ENCODE peak calls at places on chromosomes 6 and 20, in six cellular contexts. One of them, this sample, is unnamed.

GRCh38 chr6:111661541-111662041 is 55.9 kb upstream of the TRAF3IP2 start:
- DNase-seq in lower lobe of right lung: peak
- DNase-seq in psoas muscle: peak
- DNase-seq in RWPE1: no peak
- DNase-seq in CD8-positive, alpha-beta memory T cell: no peak
- DNase-seq in cardiac muscle cell: no peak
- DNase-seq in this sample: no peak

GRCh38 chr20:35004749-35005462 is 49.2 kb downstream of the MYH7B start:
- DNase-seq in cardiac muscle cell: no peak
- DNase-seq in psoas muscle: peak
- DNase-seq in CD8-positive, alpha-beta memory T cell: no peak
- DNase-seq in RWPE1: no peak
- DNase-seq in lower lobe of right lung: peak
- DNase-seq in this sample: no peak

GRCh38 chr6:145086197-145086596 is 649.1 kb downstream of the EPM2A start:
- DNase-seq in RWPE1: no peak
- DNase-seq in lower lobe of right lung: no peak
- DNase-seq in CD8-positive, alpha-beta memory T cell: no peak
- DNase-seq in cardiac muscle cell: peak
- DNase-seq in psoas muscle: no peak
- DNase-seq in this sample: no peak

GRCh38 chr6:11727995-11728961 is 50.3 kb downstream of the ADTRP start:
- DNase-seq in lower lobe of right lung: no peak
- DNase-seq in psoas muscle: no peak
- DNase-seq in cardiac muscle cell: no peak
- DNase-seq in RWPE1: no peak
- DNase-seq in CD8-positive, alpha-beta memory T cell: no peak
- DNase-seq in this sample: peak

GRCh38 chr6:170473226-170473789 is 79.8 kb downstream of the PSMB1 start:
- DNase-seq in psoas muscle: no peak
- DNase-seq in RWPE1: no peak
- DNase-seq in lower lobe of right lung: no peak
- DNase-seq in CD8-positive, alpha-beta memory T cell: no peak
- DNase-seq in cardiac muscle cell: no peak
- DNase-seq in this sample: no peak

GRCh38 chr6:45681860-45682488 is 304.2 kb upstream of the SUPT3H start:
- DNase-seq in RWPE1: no peak
- DNase-seq in CD8-positive, alpha-beta memory T cell: peak
- DNase-seq in psoas muscle: no peak
- DNase-seq in lower lobe of right lung: peak
- DNase-seq in cardiac muscle cell: peak
- DNase-seq in this sample: peak

GRCh38 chr6:88368071-88368787 is 202.1 kb upstream of the CNR1 start:
- DNase-seq in lower lobe of right lung: no peak
- DNase-seq in CD8-positive, alpha-beta memory T cell: no peak
- DNase-seq in psoas muscle: no peak
- DNase-seq in cardiac muscle cell: peak
- DNase-seq in RWPE1: peak
- DNase-seq in this sample: no peak

GRCh38 chr20:51404297-51405060 is 138.0 kb downstream of the NFATC2 start:
- DNase-seq in cardiac muscle cell: no peak
- DNase-seq in CD8-positive, alpha-beta memory T cell: peak
- DNase-seq in psoas muscle: no peak
- DNase-seq in lower lobe of right lung: no peak
- DNase-seq in RWPE1: no peak
- DNase-seq in this sample: peak

GRCh38 chr20:50434653-50435396 is 75.4 kb upstream of the PTPN1 start:
- DNase-seq in cardiac muscle cell: peak
- DNase-seq in lower lobe of right lung: no peak
- DNase-seq in CD8-positive, alpha-beta memory T cell: no peak
- DNase-seq in RWPE1: peak
- DNase-seq in psoas muscle: no peak
- DNase-seq in this sample: no peak

GRCh38 chr6:113526553-113526952 is 330.6 kb upstream of the MARCKS start:
- DNase-seq in lower lobe of right lung: no peak
- DNase-seq in RWPE1: peak
- DNase-seq in CD8-positive, alpha-beta memory T cell: no peak
- DNase-seq in psoas muscle: no peak
- DNase-seq in cardiac muscle cell: no peak
- DNase-seq in this sample: no peak

GRCh38 chr6:47749726-47750125 is 32.1 kb upstream of the OPN5 start:
- DNase-seq in cardiac muscle cell: no peak
- DNase-seq in RWPE1: no peak
- DNase-seq in psoas muscle: no peak
- DNase-seq in CD8-positive, alpha-beta memory T cell: no peak
- DNase-seq in lower lobe of right lung: no peak
- DNase-seq in this sample: no peak

GRCh38 chr6:12297363-12298016 is 7.3 kb downstream of the EDN1 start:
- DNase-seq in cardiac muscle cell: no peak
- DNase-seq in psoas muscle: no peak
- DNase-seq in RWPE1: no peak
- DNase-seq in lower lobe of right lung: no peak
- DNase-seq in CD8-positive, alpha-beta memory T cell: no peak
- DNase-seq in this sample: no peak

GRCh38 chr20:44479643-44480042 is 4.0 kb downstream of the TTPAL start:
- DNase-seq in CD8-positive, alpha-beta memory T cell: no peak
- DNase-seq in RWPE1: no peak
- DNase-seq in psoas muscle: no peak
- DNase-seq in cardiac muscle cell: no peak
- DNase-seq in lower lobe of right lung: no peak
- DNase-seq in this sample: no peak
- H3K27ac ChIP-seq in CD8-positive, alpha-beta memory T cell: no peak
- H3K27ac ChIP-seq in RWPE1: no peak
- H3K27ac ChIP-seq in psoas muscle: no peak
- H3K27ac ChIP-seq in cardiac muscle cell: no peak
- H3K27ac ChIP-seq in lower lobe of right lung: no peak
- H3K27ac ChIP-seq in this sample: no peak

DNA sequence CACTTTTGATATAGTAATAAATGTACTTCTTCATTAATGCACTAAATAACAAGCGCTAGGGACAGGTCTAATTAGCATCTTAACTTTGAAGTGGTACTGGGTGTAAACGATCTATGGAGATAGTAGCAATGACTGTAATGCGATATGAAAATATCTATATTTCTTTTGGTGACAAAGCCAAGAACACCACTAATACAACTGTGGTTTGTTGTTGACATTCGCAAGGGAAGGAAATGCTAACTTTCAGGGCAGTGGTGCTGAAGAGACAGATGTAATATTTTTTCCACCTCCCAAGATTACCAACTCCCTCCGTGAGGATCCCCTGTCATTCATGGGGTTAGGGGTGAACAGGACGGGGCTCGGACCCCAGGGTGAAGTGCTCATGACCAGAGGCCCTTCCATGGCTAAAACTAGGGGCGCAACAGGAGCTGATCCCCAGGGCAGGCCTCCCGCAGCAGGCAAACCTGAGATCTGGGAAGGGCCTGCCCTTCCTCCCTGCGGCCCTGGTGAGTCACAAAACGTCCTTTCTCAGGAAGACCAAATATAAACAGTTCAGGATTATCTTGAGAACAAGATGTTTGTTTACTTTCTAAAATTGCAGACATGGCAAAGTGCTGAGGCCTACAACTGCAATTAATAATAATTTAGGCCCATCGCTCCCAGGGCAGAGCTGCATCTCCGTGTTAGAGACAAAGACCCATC is 65.0 kb upstream of the TOX2 start:
- DNase-seq in RWPE1: peak
- DNase-seq in psoas muscle: no peak
- DNase-seq in lower lobe of right lung: no peak
- DNase-seq in CD8-positive, alpha-beta memory T cell: no peak
- DNase-seq in cardiac muscle cell: peak
- DNase-seq in this sample: no peak
- H3K27ac ChIP-seq in RWPE1: no peak
- H3K27ac ChIP-seq in psoas muscle: no peak
- H3K27ac ChIP-seq in lower lobe of right lung: peak
- H3K27ac ChIP-seq in CD8-positive, alpha-beta memory T cell: no peak
- H3K27ac ChIP-seq in cardiac muscle cell: no peak
- H3K27ac ChIP-seq in this sample: no peak

GRCh38 chr6:41705996-41706835 is 29.2 kb downstream of the TFEB start:
- DNase-seq in lower lobe of right lung: peak
- DNase-seq in RWPE1: peak
- DNase-seq in CD8-positive, alpha-beta memory T cell: peak
- DNase-seq in cardiac muscle cell: peak
- DNase-seq in psoas muscle: peak
- DNase-seq in this sample: peak

GRCh38 chr6:41706876-41707564 is 28.4 kb downstream of the TFEB start:
- DNase-seq in cardiac muscle cell: peak
- DNase-seq in lower lobe of right lung: no peak
- DNase-seq in psoas muscle: peak
- DNase-seq in RWPE1: no peak
- DNase-seq in CD8-positive, alpha-beta memory T cell: no peak
- DNase-seq in this sample: no peak

GRCh38 chr6:41704028-41704427 is 31.4 kb downstream of the TFEB start:
- DNase-seq in psoas muscle: no peak
- DNase-seq in RWPE1: no peak
- DNase-seq in lower lobe of right lung: no peak
- DNase-seq in CD8-positive, alpha-beta memory T cell: no peak
- DNase-seq in cardiac muscle cell: no peak
- DNase-seq in this sample: no peak

GRCh38 chr6:41704656-41705328 is 30.6 kb downstream of the TFEB start:
- DNase-seq in RWPE1: no peak
- DNase-seq in cardiac muscle cell: no peak
- DNase-seq in CD8-positive, alpha-beta memory T cell: no peak
- DNase-seq in lower lobe of right lung: no peak
- DNase-seq in psoas muscle: no peak
- DNase-seq in this sample: no peak

GRCh38 chr6:41705329-41705995 is 29.9 kb downstream of the TFEB start:
- DNase-seq in lower lobe of right lung: no peak
- DNase-seq in RWPE1: no peak
- DNase-seq in psoas muscle: no peak
- DNase-seq in cardiac muscle cell: no peak
- DNase-seq in CD8-positive, alpha-beta memory T cell: no peak
- DNase-seq in this sample: no peak
- H3K27ac ChIP-seq in lower lobe of right lung: peak
- H3K27ac ChIP-seq in RWPE1: peak
- H3K27ac ChIP-seq in psoas muscle: peak
- H3K27ac ChIP-seq in cardiac muscle cell: peak
- H3K27ac ChIP-seq in CD8-positive, alpha-beta memory T cell: no peak
- H3K27ac ChIP-seq in this sample: no peak

GRCh38 chr20:62640870-62641748 is 1.2 kb upstream of the SLCO4A1 start:
- DNase-seq in psoas muscle: no peak
- DNase-seq in RWPE1: no peak
- DNase-seq in CD8-positive, alpha-beta memory T cell: no peak
- DNase-seq in lower lobe of right lung: no peak
- DNase-seq in cardiac muscle cell: no peak
- DNase-seq in this sample: no peak
- H3K27ac ChIP-seq in psoas muscle: peak
- H3K27ac ChIP-seq in RWPE1: peak
- H3K27ac ChIP-seq in CD8-positive, alpha-beta memory T cell: peak
- H3K27ac ChIP-seq in lower lobe of right lung: peak
- H3K27ac ChIP-seq in cardiac muscle cell: no peak
- H3K27ac ChIP-seq in this sample: no peak

GRCh38 chr6:72950114-72950860 is 275.0 kb downstream of the KHDC1L start:
- DNase-seq in psoas muscle: no peak
- DNase-seq in RWPE1: peak
- DNase-seq in lower lobe of right lung: no peak
- DNase-seq in cardiac muscle cell: peak
- DNase-seq in CD8-positive, alpha-beta memory T cell: no peak
- DNase-seq in this sample: no peak
- H3K27ac ChIP-seq in psoas muscle: peak
- H3K27ac ChIP-seq in RWPE1: no peak
- H3K27ac ChIP-seq in lower lobe of right lung: no peak
- H3K27ac ChIP-seq in cardiac muscle cell: no peak
- H3K27ac ChIP-seq in CD8-positive, alpha-beta memory T cell: no peak
- H3K27ac ChIP-seq in this sample: no peak

DNA sequence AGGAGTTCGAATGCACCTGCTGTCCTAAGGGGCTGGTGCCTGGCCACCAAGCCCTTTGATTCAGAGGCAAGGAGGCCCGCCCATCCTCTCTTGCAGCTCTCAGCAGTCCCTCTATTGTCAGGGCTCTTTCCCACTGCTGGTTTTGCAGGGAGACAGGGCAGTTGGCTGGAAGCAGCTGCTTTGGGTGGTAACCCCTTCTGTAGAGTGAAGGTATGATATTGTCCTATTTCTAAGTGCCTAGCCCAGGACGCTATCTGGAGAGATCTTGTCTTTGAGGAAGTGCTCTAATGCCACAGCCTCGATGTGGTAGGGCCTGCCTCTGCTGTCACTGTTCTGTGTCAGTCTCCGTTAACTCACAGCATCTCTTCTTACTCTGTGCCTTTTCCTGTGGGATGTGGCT is 5.6 kb downstream of the PLCG1 start:
- DNase-seq in CD8-positive, alpha-beta memory T cell: peak
- DNase-seq in lower lobe of right lung: no peak
- DNase-seq in psoas muscle: no peak
- DNase-seq in RWPE1: no peak
- DNase-seq in cardiac muscle cell: no peak
- DNase-seq in this sample: peak
- H3K27ac ChIP-seq in CD8-positive, alpha-beta memory T cell: peak
- H3K27ac ChIP-seq in lower lobe of right lung: peak
- H3K27ac ChIP-seq in psoas muscle: no peak
- H3K27ac ChIP-seq in RWPE1: peak
- H3K27ac ChIP-seq in cardiac muscle cell: peak
- H3K27ac ChIP-seq in this sample: peak

DNA sequence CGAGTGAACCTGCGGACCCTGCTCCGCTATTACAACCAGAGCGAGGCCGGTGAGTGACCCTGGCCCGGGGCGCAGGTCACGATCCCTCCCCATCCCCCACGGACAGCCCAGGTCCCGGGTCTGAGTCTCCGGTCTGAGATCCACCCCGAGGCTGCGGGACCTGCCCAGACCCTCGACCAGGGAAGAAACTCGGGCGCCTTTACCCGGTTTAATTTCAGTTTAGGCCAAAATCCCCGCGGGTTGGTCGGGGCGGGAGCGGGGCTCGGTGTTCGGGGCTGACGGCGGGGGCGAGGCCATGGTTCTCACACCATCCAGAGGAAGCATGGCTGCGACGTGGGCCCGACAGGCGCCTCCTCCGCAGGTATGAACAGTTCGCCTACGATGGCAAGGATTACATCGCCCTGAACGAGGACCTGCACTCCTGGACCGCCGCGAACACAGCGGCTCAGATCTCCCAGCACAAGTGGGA is 46.9 kb upstream of the TRIM26 start:
- DNase-seq in CD8-positive, alpha-beta memory T cell: peak
- DNase-seq in RWPE1: no peak
- DNase-seq in lower lobe of right lung: peak
- DNase-seq in cardiac muscle cell: peak
- DNase-seq in psoas muscle: no peak
- DNase-seq in this sample: peak
- H3K27ac ChIP-seq in CD8-positive, alpha-beta memory T cell: peak
- H3K27ac ChIP-seq in RWPE1: no peak
- H3K27ac ChIP-seq in lower lobe of right lung: peak
- H3K27ac ChIP-seq in cardiac muscle cell: no peak
- H3K27ac ChIP-seq in psoas muscle: no peak
- H3K27ac ChIP-seq in this sample: peak

DNA sequence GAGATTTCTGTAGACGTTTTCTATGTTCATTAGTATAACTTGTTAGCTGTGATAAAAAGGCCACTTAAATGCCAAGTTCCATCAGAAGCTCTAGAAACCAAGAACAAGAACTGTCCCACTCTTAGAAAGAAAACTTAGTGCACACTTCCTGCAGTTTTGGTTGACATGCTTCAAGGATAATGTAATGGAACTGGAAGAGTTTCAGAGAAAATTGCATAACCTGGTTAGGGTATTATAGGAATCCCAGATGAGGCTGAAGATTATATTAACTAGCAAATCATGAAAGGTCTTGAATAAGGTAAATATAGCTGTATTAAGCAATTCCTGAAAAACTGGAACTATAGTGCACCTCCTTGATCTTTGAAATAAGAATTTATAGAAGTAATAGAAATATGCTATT is 1.8 kb upstream of the PHACTR2 start:
- DNase-seq in cardiac muscle cell: peak
- DNase-seq in RWPE1: no peak
- DNase-seq in lower lobe of right lung: no peak
- DNase-seq in CD8-positive, alpha-beta memory T cell: no peak
- DNase-seq in psoas muscle: no peak
- DNase-seq in this sample: no peak
- H3K27ac ChIP-seq in cardiac muscle cell: no peak
- H3K27ac ChIP-seq in RWPE1: no peak
- H3K27ac ChIP-seq in lower lobe of right lung: peak
- H3K27ac ChIP-seq in CD8-positive, alpha-beta memory T cell: no peak
- H3K27ac ChIP-seq in psoas muscle: peak
- H3K27ac ChIP-seq in this sample: no peak